ENCODE peak calls at places on chromosomes 1 and 21, in six cellular contexts. J is NT2/D1; Y is tibial nerve; C is GM23338; H is CD8-positive, alpha-beta memory T cell; N is CD4-positive, alpha-beta memory T cell. W is an unnamed sample. For H3K4me1 and H3K27me3, the result is how much of the 10 kb centered on the place peaks cover.

GRCh38 chr1:113429461-113430153 is 39.3 kb downstream of the MAGI3 start:
- DNase-seq in J (no peak), Y (no peak), C (no peak), H (no peak), N (no peak), W (no peak)

GRCh38 chr1:207748737-207749528 is 2.9 kb upstream of the CD46 start:
- DNase-seq in J (no peak), Y (no peak), C (no peak), H (peak), N (peak), W (no peak)

GRCh38 chr1:176193023-176193422 is 14.1 kb downstream of the COP1 start:
- DNase-seq in J (no peak), Y (no peak), C (no peak), H (no peak), N (no peak), W (no peak)

GRCh38 chr1:205939690-205940330 is 3.4 kb downstream of the SLC26A9 start:
- DNase-seq in J (peak), Y (no peak), C (peak), H (no peak), N (no peak), W (no peak)

GRCh38 chr1:14165289-14165867 is 433.1 kb upstream of the KAZN start:
- DNase-seq in J (no peak), Y (no peak), C (peak), H (no peak), N (no peak), W (no peak)

GRCh38 chr1:183505338-183506089 is 33.2 kb downstream of the SMG7 start:
- DNase-seq in J (no peak), Y (no peak), C (no peak), H (no peak), N (no peak), W (no peak)

GRCh38 chr1:33004628-33005027 is 32.1 kb downstream of the AK2 start:
- DNase-seq in J (no peak), Y (no peak), C (no peak), H (no peak), N (no peak), W (no peak)

GRCh38 chr1:214004014-214004413 is 16.2 kb downstream of the PROX1 start:
- DNase-seq in J (no peak), Y (no peak), C (no peak), H (no peak), N (no peak), W (no peak)

GRCh38 chr1:39165049-39165448 is 39.4 kb upstream of the MACF1 start:
- DNase-seq in J (no peak), Y (no peak), C (no peak), H (no peak), N (no peak), W (no peak)

GRCh38 chr1:230548357-230548756 is 93.9 kb upstream of the COG2 start:
- DNase-seq in J (no peak), Y (no peak), C (no peak), H (no peak), N (no peak), W (no peak)

GRCh38 chr1:21933397-21934248 is 3.5 kb downstream of the HSPG2 start:
- DNase-seq in J (no peak), Y (no peak), C (peak), H (no peak), N (no peak), W (peak)

GRCh38 chr1:35173516-35174224 is 19.3 kb downstream of the SFPQ start:
- DNase-seq in J (no peak), Y (no peak), C (no peak), H (no peak), N (no peak), W (no peak)

GRCh38 chr1:228276901-228277490 is 69.2 kb downstream of the OBSCN start:
- DNase-seq in J (no peak), Y (no peak), C (peak), H (no peak), N (no peak), W (peak)

GRCh38 chr1:87644500-87645245 is 316.0 kb downstream of the LMO4 start:
- DNase-seq in J (no peak), Y (no peak), C (no peak), H (no peak), N (no peak), W (no peak)

GRCh38 chr1:235090406-235091069 is 38.1 kb downstream of the TOMM20 start:
- DNase-seq in J (peak), Y (no peak), C (peak), H (no peak), N (no peak), W (no peak)

GRCh38 chr1:153677718-153678518 is 570 bp upstream of the NPR1 start:
- DNase-seq in J (peak), Y (peak), C (peak), H (no peak), N (peak), W (no peak)

GRCh38 chr1:3186526-3186921 is 117.5 kb downstream of the PRDM16 start:
- DNase-seq in J (no peak), Y (peak), C (peak), H (no peak), N (no peak), W (peak)

GRCh38 chr1:111214884-111215283 is 12.6 kb upstream of the CHI3L2 start:
- DNase-seq in J (no peak), Y (no peak), C (no peak), H (peak), N (no peak), W (no peak)

GRCh38 chr1:109655624-109656519 is at the start of gene GSTM4:
- DNase-seq in J (peak), Y (peak), C (peak), H (peak), N (peak), W (peak)

GRCh38 chr1:153608089-153608672 is 4.8 kb downstream of the S100A16 start:
- DNase-seq in J (no peak), Y (no peak), C (peak), H (no peak), N (no peak), W (no peak)

GRCh38 chr1:33182452-33182851 is 609 bp upstream of the TRIM62 start:
- DNase-seq in J (no peak), Y (peak), C (peak), H (no peak), N (no peak), W (no peak)

GRCh38 chr1:207811920-207812720 is 60.3 kb downstream of the CD46 start:
- DNase-seq in J (peak), Y (no peak), C (peak), H (no peak), N (no peak), W (peak)

GRCh38 chr1:73821520-73821919 is 376.5 kb downstream of the LRRIQ3 start:
- DNase-seq in J (no peak), Y (no peak), C (no peak), H (no peak), N (no peak), W (no peak)

GRCh38 chr1:39360726-39361125 is 130.7 kb upstream of the BMP8A start:
- DNase-seq in J (no peak), Y (no peak), C (no peak), H (no peak), N (no peak), W (no peak)

GRCh38 chr1:212162635-212163034 is 122.6 kb upstream of the PPP2R5A start:
- DNase-seq in J (no peak), Y (peak), C (no peak), H (peak), N (peak), W (no peak)

GRCh38 chr1:215273838-215274516 is 191.4 kb downstream of the KCNK2 start:
- DNase-seq in J (no peak), Y (no peak), C (no peak), H (no peak), N (no peak), W (no peak)

GRCh38 chr1:73401666-73402065 is 796.3 kb downstream of the LRRIQ3 start:
- DNase-seq in J (peak), Y (no peak), C (peak), H (no peak), N (no peak), W (no peak)

GRCh38 chr1:90761781-90762589 is 44.9 kb upstream of the BARHL2 start:
- DNase-seq in J (no peak), Y (no peak), C (peak), H (no peak), N (no peak), W (peak)

GRCh38 chr1:52919720-52920199 is 1.8 kb downstream of the ECHDC2 start:
- DNase-seq in J (no peak), Y (no peak), C (no peak), H (no peak), N (no peak), W (no peak)

GRCh38 chr1:20370628-20371200 is 80.0 kb downstream of the VWA5B1 start:
- DNase-seq in J (no peak), Y (no peak), C (no peak), H (no peak), N (no peak), W (no peak)

GRCh38 chr1:39102537-39103320 is 76.6 kb downstream of the NDUFS5 start:
- DNase-seq in J (peak), Y (no peak), C (peak), H (peak), N (peak), W (peak)

GRCh38 chr21:21200103-21200938 is 202.1 kb downstream of the NCAM2 start:
- DNase-seq in J (peak), Y (peak), C (no peak), H (no peak), N (no peak), W (peak)

GRCh38 chr1:2181271-2181670 is 13.3 kb downstream of the FAAP20 start:
- DNase-seq in J (no peak), Y (no peak), C (no peak), H (no peak), N (no peak), W (no peak)

GRCh38 chr1:198018529-198018928 is 101.4 kb downstream of the LHX9 start:
- DNase-seq in J (no peak), Y (no peak), C (no peak), H (no peak), N (no peak), W (no peak)

DNA sequence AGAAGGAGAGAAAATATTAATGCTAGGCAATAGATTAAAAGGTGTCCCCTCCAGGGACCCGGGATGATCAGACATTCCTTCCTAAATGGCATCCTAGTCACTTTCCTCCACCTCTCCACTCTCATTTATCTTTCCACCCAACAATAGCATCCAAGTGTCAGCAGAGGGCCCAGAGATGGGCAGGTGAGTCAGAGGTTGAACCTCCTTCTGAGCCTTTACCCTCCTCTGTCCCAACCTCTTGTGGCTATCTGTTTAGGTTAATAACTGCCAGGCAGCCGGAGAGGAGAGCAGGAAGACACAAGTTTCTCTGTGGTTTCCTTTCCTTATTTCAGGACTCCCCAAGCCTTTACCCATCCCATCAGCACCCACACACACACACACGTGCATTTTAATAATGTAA is 4.1 kb downstream of the GJA5 start:
- DNase-seq in J (no peak), Y (no peak), C (no peak), H (no peak), N (no peak), W (no peak)
- H3K4me1 ChIP-seq in J (under half), Y (under half), C (under half), H (under half), N (under half), W (under half)

DNA sequence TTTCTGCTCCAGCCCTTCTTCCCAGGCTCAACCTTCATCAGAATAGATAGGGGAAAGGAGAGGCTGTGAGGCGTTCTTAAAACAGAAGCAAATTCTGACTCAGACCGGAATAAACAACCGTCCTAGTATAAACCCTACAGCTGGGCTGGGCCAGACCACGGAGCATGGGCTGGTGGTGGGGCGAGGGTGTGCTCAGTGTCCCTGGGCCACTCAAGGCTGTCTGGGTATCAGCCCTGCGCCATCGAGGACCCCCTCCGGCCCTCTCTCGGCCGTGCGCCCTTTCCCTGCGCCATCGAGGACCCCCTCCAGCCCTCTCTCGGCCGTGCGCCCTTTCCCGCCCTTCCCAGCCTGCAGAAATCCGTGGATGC is 36.0 kb downstream of the CAPN2 start:
- DNase-seq in J (no peak), Y (no peak), C (no peak), H (no peak), N (no peak), W (no peak)
- H3K27me3 ChIP-seq in J (under half), Y (under half), C (under half), H (under half), N (under half), W (under half)

GRCh38 chr1:12552111-12552888 is 65.7 kb downstream of the DHRS3 start:
- DNase-seq in J (no peak), Y (no peak), C (no peak), H (no peak), N (no peak), W (no peak)

GRCh38 chr1:12551584-12551983 is 66.4 kb downstream of the DHRS3 start:
- DNase-seq in J (no peak), Y (no peak), C (no peak), H (no peak), N (no peak), W (no peak)

GRCh38 chr1:12554521-12555305 is 63.3 kb downstream of the DHRS3 start:
- DNase-seq in J (no peak), Y (no peak), C (no peak), H (no peak), N (no peak), W (peak)

GRCh38 chr1:12553963-12554362 is 64.0 kb downstream of the DHRS3 start:
- DNase-seq in J (no peak), Y (no peak), C (no peak), H (no peak), N (no peak), W (peak)

GRCh38 chr1:12552951-12553921 is 64.8 kb downstream of the DHRS3 start:
- DNase-seq in J (no peak), Y (no peak), C (peak), H (no peak), N (no peak), W (peak)
- H3K4me1 ChIP-seq in J (under half), Y (half or more), C (under half), H (under half), N (under half), W (under half)

GRCh38 chr1:17265162-17265561 is 16.3 kb downstream of the PADI3 start:
- DNase-seq in J (no peak), Y (no peak), C (peak), H (no peak), N (no peak), W (no peak)
- H3K27me3 ChIP-seq in J (under half), Y (under half), C (under half), H (under half), N (under half), W (under half)

DNA sequence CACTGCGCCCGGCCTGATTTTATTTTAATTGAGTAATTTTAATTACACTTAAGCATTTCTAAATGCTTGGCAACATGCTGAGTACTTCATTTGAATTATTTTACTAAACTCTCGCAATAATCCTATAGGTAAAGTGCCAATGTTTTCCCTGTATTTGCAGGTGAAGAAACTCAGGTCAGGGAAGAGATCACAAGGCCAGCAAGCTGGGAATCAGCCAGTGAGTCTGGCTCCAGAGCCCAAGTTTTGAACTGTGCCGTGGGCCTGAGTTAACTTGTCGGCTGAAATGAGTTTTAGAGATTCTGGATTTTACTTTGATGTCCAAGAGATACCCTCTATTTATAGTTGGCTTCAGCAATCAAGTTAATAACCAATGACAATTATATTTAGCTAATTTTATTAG is 141.4 kb downstream of the CNIH3 start:
- DNase-seq in J (no peak), Y (no peak), C (no peak), H (no peak), N (no peak), W (no peak)
- H3K4me1 ChIP-seq in J (under half), Y (under half), C (under half), H (under half), N (under half), W (under half)

DNA sequence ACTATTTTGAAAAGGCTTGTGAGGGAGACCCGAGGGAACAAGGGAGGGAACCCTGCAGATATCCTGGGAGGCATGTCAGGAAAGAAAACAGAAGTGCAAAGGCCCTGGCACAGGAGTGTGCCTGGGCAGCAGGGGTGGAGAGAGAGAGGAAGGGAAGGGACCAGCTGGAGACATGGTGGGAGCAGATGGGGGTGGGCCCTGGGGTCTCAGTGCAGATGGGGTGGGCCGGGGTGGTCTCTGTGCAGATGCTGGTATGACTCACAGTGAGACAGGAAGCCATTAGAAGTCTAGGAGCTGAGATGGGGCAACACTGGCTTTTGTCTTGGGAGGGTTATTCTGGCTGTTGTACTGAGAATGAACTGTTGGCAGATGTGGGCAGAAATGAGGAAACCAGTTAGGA is 363.6 kb upstream of the C1orf174 start:
- DNase-seq in J (no peak), Y (no peak), C (no peak), H (no peak), N (no peak), W (no peak)
- H3K27me3 ChIP-seq in J (under half), Y (under half), C (under half), H (under half), N (under half), W (under half)

GRCh38 chr1:219794085-219794743 is 134.1 kb downstream of the SLC30A10 start:
- DNase-seq in J (no peak), Y (no peak), C (no peak), H (no peak), N (no peak), W (no peak)
- H3K4me1 ChIP-seq in J (under half), Y (under half), C (under half), H (under half), N (under half), W (under half)

GRCh38 chr1:11483581-11484320 is 4.8 kb downstream of the DISP3 start:
- DNase-seq in J (no peak), Y (no peak), C (no peak), H (no peak), N (no peak), W (no peak)
- H3K27me3 ChIP-seq in J (under half), Y (half or more), C (under half), H (under half), N (under half), W (half or more)

GRCh38 chr1:18940303-18941020 is 16.0 kb downstream of the IFFO2 start:
- DNase-seq in J (no peak), Y (no peak), C (no peak), H (no peak), N (no peak), W (no peak)

GRCh38 chr1:18942340-18942739 is 14.1 kb downstream of the IFFO2 start:
- DNase-seq in J (no peak), Y (no peak), C (no peak), H (no peak), N (no peak), W (no peak)

GRCh38 chr1:18939398-18940302 is 16.8 kb downstream of the IFFO2 start:
- DNase-seq in J (no peak), Y (no peak), C (no peak), H (no peak), N (no peak), W (no peak)

GRCh38 chr1:18943162-18943561 is 13.3 kb downstream of the IFFO2 start:
- DNase-seq in J (no peak), Y (no peak), C (no peak), H (no peak), N (no peak), W (no peak)

DNA sequence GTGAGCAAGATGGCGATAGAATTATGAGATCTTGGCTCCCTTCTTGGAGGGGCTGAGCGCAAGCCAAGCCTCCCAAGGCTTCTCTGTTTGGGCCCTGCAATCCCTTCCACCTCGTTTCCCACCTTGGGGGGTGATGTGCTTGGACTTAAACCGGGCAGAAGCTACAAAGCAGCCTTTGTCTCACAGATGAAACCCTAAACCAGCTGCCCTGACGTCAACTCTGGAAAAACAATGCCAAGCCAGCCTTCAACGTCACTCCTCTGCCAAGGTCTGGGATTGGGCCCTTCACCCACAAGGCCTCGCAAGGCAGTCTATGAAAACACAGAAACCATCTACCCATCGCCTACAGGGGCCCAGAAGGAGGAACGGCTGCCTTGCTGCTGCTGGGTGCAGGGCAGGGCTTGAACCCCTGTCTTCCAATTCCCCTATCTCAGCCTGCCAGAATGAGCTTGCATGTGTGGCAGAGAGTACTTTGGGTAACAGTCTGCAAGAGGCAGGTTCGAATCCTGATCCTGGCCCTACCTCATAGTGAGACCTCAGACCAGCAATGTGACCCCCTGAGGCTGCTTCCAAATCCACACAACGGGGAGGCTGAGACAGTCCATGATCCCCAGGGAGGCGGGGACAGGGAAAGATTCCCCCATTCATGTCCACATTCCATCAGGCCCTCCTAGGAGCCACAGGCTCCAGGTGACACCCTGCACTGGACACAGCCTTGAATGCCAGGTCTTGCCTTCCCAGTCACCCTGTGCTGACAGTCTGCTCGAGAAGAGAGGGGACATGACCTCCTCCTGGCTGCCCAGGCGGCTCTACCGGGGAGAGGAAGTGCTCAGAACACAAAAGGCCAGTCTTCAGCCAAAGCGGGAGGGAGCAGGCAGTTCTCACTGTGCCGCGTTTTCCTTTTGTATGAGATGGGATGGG is 15.0 kb downstream of the IFFO2 start:
- DNase-seq in J (no peak), Y (no peak), C (peak), H (no peak), N (no peak), W (no peak)
- H3K4me1 ChIP-seq in J (half or more), Y (under half), C (under half), H (half or more), N (half or more), W (half or more)

W was measured in left lung.